ENCODE peak calls at places on chromosomes 4 and X, in seven cellular contexts. S is SK-N-SH, F is HepG2, O is HCT116, R is H1, Y is K562, L is GM12878. K is an unnamed sample.

GRCh38 chr4:15543537-15544195 is 74.0 kb downstream of the CC2D2A start:
- DNase-seq in R (no peak), Y (no peak), O (no peak), S (peak; percentile 19), F (no peak), L (no peak), K (no peak)

GRCh38 chr4:16253127-16253960 is 27.1 kb upstream of the TAPT1 start:
- DNase-seq in Y (no peak), S (no peak), F (peak; percentile 71), L (no peak), R (no peak), O (no peak), K (peak; percentile 4)

GRCh38 chr4:123417813-123418212 is 21.2 kb downstream of the SPRY1 start:
- DNase-seq in Y (no peak), F (no peak), S (no peak), R (no peak), O (no peak), L (no peak), K (no peak)

GRCh38 chr4:41064953-41065352 is 149.4 kb downstream of the APBB2 start:
- DNase-seq in F (no peak), R (no peak), O (no peak), L (no peak), Y (no peak), S (no peak), K (no peak)

GRCh38 chr4:186657766-186658165 is 65.9 kb downstream of the FAT1 start:
- DNase-seq in S (no peak), O (peak; percentile 35), L (no peak), Y (no peak), F (peak; percentile 48), R (no peak), K (no peak)

GRCh38 chrX:39195156-39195555 is 393.9 kb downstream of the MID1IP1 start:
- DNase-seq in S (no peak), L (no peak), F (no peak), O (no peak), R (no peak), Y (no peak), K (no peak)

GRCh38 chr4:25805255-25805860 is 57.4 kb downstream of the SEL1L3 start:
- DNase-seq in R (no peak), S (no peak), Y (no peak), O (no peak), F (no peak), L (no peak), K (no peak)

GRCh38 chrX:24646745-24647182 is 383 bp downstream of the PCYT1B start:
- DNase-seq in S (peak; percentile 10), Y (no peak), O (no peak), R (no peak), L (no peak), F (no peak), K (no peak)

GRCh38 chr4:141636771-141637460 is 533 bp downstream of the IL15 start:
- DNase-seq in O (peak; percentile 18), F (no peak), S (peak; percentile 81), Y (no peak), L (no peak), R (peak; percentile 70), K (no peak)

GRCh38 chrX:123603516-123603915 is 129.3 kb downstream of the THOC2 start:
- DNase-seq in S (no peak), O (no peak), F (no peak), R (no peak), L (no peak), Y (no peak), K (no peak)

GRCh38 chrX:123713841-123714240 is 19.0 kb downstream of the THOC2 start:
- DNase-seq in L (no peak), S (no peak), R (no peak), O (no peak), F (no peak), Y (no peak), K (no peak)

GRCh38 chr4:30821891-30822612 is 101.9 kb downstream of the PCDH7 start:
- DNase-seq in F (no peak), R (no peak), L (no peak), O (peak; percentile 94), S (peak; percentile 10), Y (no peak), K (no peak)

GRCh38 chr4:13160906-13161305 is 323.2 kb downstream of the RAB28 start:
- DNase-seq in Y (no peak), S (no peak), F (no peak), R (no peak), L (no peak), O (no peak), K (no peak)

GRCh38 chr4:142350886-142351285 is 495.2 kb downstream of the INPP4B start:
- DNase-seq in L (no peak), O (no peak), F (no peak), R (no peak), Y (no peak), S (no peak), K (no peak)

GRCh38 chr4:83340692-83341343 is 6.2 kb upstream of the HPSE start:
- DNase-seq in F (no peak), O (no peak), L (no peak), Y (no peak), S (no peak), R (no peak), K (no peak)

GRCh38 chr4:136650541-136651277 is 881.6 kb downstream of the PCDH18 start:
- DNase-seq in L (peak; percentile 34), Y (no peak), F (peak; percentile 2), R (no peak), O (peak; percentile 4), S (no peak), K (no peak)

GRCh38 chrX:43505759-43506158 is 150.3 kb upstream of the MAOA start:
- DNase-seq in L (no peak), F (no peak), S (no peak), R (no peak), Y (no peak), O (no peak), K (no peak)

GRCh38 chr4:98363431-98363830 is 102.2 kb downstream of the RAP1GDS1 start:
- DNase-seq in F (no peak), L (no peak), R (no peak), S (no peak), O (no peak), Y (no peak), K (no peak)

GRCh38 chr4:10100734-10101216 is 15.8 kb downstream of the WDR1 start:
- DNase-seq in Y (no peak), S (no peak), O (no peak), L (no peak), R (no peak), F (no peak), K (no peak)

GRCh38 chr4:97150966-97151365 is 992.3 kb downstream of the STPG2 start:
- DNase-seq in Y (no peak), L (no peak), S (no peak), O (no peak), F (no peak), R (no peak), K (no peak)

GRCh38 chr4:62342346-62342745 is 1142.2 kb downstream of the ADGRL3 start:
- DNase-seq in Y (no peak), S (no peak), O (no peak), F (no peak), L (no peak), R (no peak), K (no peak)

DNA sequence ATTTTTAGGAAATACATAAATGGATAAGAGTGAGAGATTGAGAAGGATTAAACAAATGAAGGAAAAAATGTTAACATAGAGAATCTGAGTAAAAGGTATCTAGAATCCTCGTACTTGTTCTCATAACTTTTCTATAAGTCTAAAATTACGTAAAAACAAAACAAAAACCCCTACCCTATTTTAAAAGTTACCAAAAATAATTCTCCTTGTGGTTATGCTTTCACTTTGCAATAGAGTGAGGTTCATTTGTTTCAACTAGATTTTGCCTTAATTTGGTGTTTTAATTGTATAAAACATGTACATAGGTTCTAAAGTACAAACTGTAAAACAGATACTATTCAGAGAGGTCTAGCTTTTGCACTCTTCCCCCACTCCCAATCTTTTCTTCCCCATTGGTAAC is 3.8 kb upstream of the GPR34 start:
- DNase-seq in Y (no peak), O (no peak), R (no peak), L (no peak), F (no peak), S (no peak), K (no peak)
- TF ChIP-seq SIN3A in Y (no peak), O (no peak), R (no peak), L (no peak), F (no peak), S (no peak), K (no peak)

GRCh38 chr4:7938513-7939376 is 916 bp downstream of the AFAP1 start:
- DNase-seq in O (no peak), F (no peak), L (no peak), Y (no peak), S (peak; percentile 77), R (no peak), K (no peak)

GRCh38 chr4:7941111-7942018 is 1.7 kb upstream of the AFAP1 start:
- DNase-seq in L (no peak), R (no peak), F (no peak), O (no peak), S (no peak), Y (no peak), K (no peak)

GRCh38 chr4:7933631-7934510 is 5.8 kb downstream of the AFAP1 start:
- DNase-seq in L (no peak), Y (no peak), S (peak; percentile 51), O (no peak), F (no peak), R (no peak), K (no peak)

GRCh38 chr4:7939377-7940108 is at the start of gene AFAP1:
- DNase-seq in O (peak; percentile 37), L (no peak), F (peak; percentile 66), R (peak; percentile 97), S (peak; percentile 99), Y (peak; percentile 99), K (no peak)

DNA sequence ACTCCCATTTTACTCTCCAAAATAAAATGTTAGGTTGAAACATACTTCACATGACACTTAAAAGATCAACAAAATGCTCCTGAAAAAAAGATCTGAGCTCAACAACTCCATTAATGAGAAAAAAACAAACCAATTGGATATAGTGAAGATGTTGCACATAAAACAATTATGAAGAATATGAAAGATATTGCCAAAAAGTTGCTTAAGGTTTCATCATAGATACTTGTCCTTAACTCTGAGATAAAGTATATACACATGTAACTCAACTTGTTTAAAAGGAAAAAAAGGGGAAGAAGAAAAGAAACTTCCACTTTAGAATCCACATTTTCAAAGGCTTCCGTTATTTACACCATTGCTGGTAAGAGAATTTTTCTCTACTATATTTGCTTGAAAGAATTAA is 2.7 kb downstream of the AFAP1 start:
- DNase-seq in S (no peak), L (no peak), R (no peak), Y (no peak), O (no peak), F (no peak), K (no peak)
- H3K4me3 ChIP-seq in S (peak overlapping the region; percentile 95), L (no peak overlapping the region), R (no peak overlapping the region), Y (no peak overlapping the region), O (no peak overlapping the region), F (no peak overlapping the region), K (peak overlapping the region; percentile 64)

GRCh38 chr4:74969507-74970474 is 36.9 kb downstream of the PARM1 start:
- DNase-seq in S (peak; percentile 20), L (no peak), O (no peak), R (peak; percentile 46), F (no peak), Y (peak; percentile 8), K (no peak)
- TF ChIP-seq CTCF in S (peak; percentile 20), L (peak; percentile 19), O (no peak), R (peak; percentile 28), F (no peak), Y (no peak), K (no peak)

GRCh38 chr4:105644270-105644669 is 64.2 kb downstream of the INTS12 start:
- DNase-seq in O (no peak), Y (no peak), F (no peak), S (no peak), L (no peak), R (no peak), K (no peak)
- TF ChIP-seq SIN3A in O (no peak), Y (no peak), F (no peak), S (no peak), L (no peak), R (no peak), K (no peak)

K was measured in Panc1.